ENCODE peak calls at places on chromosomes 16 and 17, in four cellular contexts. U is A549, I is lower leg skin, J is ovary. V is an unnamed sample.

GRCh38 chr17:72120878-72121163 is at the start of gene SOX9:
- DNase-seq in U (peak; percentile 96), I (peak; percentile 96), J (no peak), V (peak; percentile 93)

GRCh38 chr16:53073053-53073452 is 18.3 kb downstream of the CHD9 start:
- DNase-seq in U (no peak), I (no peak), J (no peak), V (no peak)

GRCh38 chr17:81163051-81163695 is 2.1 kb upstream of the PVALEF start:
- DNase-seq in U (no peak), I (no peak), J (no peak), V (no peak)

GRCh38 chr16:67648764-67649407 is 3.9 kb downstream of the CARMIL2 start:
- DNase-seq in U (no peak), I (no peak), J (no peak), V (no peak)

GRCh38 chr17:6482105-6482455 is 37.8 kb downstream of the PIMREG start:
- DNase-seq in U (no peak), I (no peak), J (no peak), V (no peak)

GRCh38 chr17:27578718-27579085 is 52.3 kb upstream of the LGALS9 start:
- DNase-seq in U (no peak), I (no peak), J (no peak), V (peak; percentile 65)

GRCh38 chr16:81796035-81796434 is 16.9 kb downstream of the PLCG2 start:
- DNase-seq in U (no peak), I (no peak), J (no peak), V (no peak)

GRCh38 chr16:2529961-2530628 is 1.1 kb downstream of the CEMP1 start:
- DNase-seq in U (no peak), I (no peak), J (no peak), V (no peak)

GRCh38 chr16:8986111-8986510 is 22.4 kb upstream of the USP7 start:
- DNase-seq in U (no peak), I (no peak), J (no peak), V (no peak)

GRCh38 chr16:168424-168823 is 2.6 kb downstream of the HBM start:
- DNase-seq in U (no peak), I (no peak), J (no peak), V (no peak)

GRCh38 chr16:22328081-22328725 is 31.0 kb downstream of the POLR3E start:
- DNase-seq in U (no peak), I (peak; percentile 76), J (no peak), V (no peak)

GRCh38 chr16:12289175-12290063 is 312.9 kb downstream of the SNX29 start:
- DNase-seq in U (no peak), I (no peak), J (no peak), V (no peak)

GRCh38 chr17:39739020-39739884 is 1.5 kb downstream of the GRB7 start:
- DNase-seq in U (peak; percentile 80), I (peak; percentile 95), J (peak; percentile 50), V (no peak)

GRCh38 chr17:46982577-46982976 is 3.5 kb upstream of the RPRML start:
- DNase-seq in U (no peak), I (no peak), J (no peak), V (no peak)

GRCh38 chr16:69618307-69618706 is 52.5 kb downstream of the NFAT5 start:
- DNase-seq in U (no peak), I (no peak), J (no peak), V (no peak)

GRCh38 chr17:36183001-36183810 is 6.8 kb upstream of the TBC1D3B start:
- DNase-seq in U (peak; percentile 55), I (peak; percentile 88), J (peak; percentile 80), V (no peak)
- TF ChIP-seq POLR2A in U (peak; percentile 39), I (no peak), J (no peak), V (no peak)

GRCh38 chr17:57892820-57893595 is 43.2 kb upstream of the MRPS23 start:
- DNase-seq in U (peak; percentile 92), I (peak; percentile 97), J (peak; percentile 84), V (peak; percentile 99)
- TF ChIP-seq POLR2A in U (no peak), I (no peak), J (no peak), V (peak; percentile 43)

GRCh38 chr17:2337152-2337810 is at the start of gene SGSM2:
- DNase-seq in U (peak; percentile 55), I (peak; percentile 91), J (peak; percentile 83), V (no peak)
- TF ChIP-seq POLR2A in U (no peak), I (no peak), J (no peak), V (no peak)

GRCh38 chr16:84368327-84368996 is at the start of gene ATP2C2:
- DNase-seq in U (no peak), I (no peak), J (no peak), V (no peak)

GRCh38 chr16:84369105-84369504 is 767 bp downstream of the ATP2C2 start:
- DNase-seq in U (no peak), I (no peak), J (no peak), V (no peak)

GRCh38 chr16:84371553-84371865 is 3.2 kb downstream of the ATP2C2 start:
- DNase-seq in U (no peak), I (no peak), J (no peak), V (no peak)

GRCh38 chr16:84370723-84371552 is 2.6 kb downstream of the ATP2C2 start:
- DNase-seq in U (no peak), I (no peak), J (no peak), V (no peak)

GRCh38 chr16:84369938-84370627 is 1.7 kb downstream of the ATP2C2 start:
- DNase-seq in U (no peak), I (no peak), J (no peak), V (no peak)
- TF ChIP-seq POLR2A in U (no peak), I (no peak), J (no peak), V (no peak)

GRCh38 chr17:9021158-9021984 is at the start of gene NTN1:
- DNase-seq in U (no peak), I (peak; percentile 90), J (peak; percentile 53), V (no peak)
- TF ChIP-seq POLR2A in U (no peak), I (no peak), J (no peak), V (no peak)

GRCh38 chr17:75785016-75785769 is 587 bp downstream of the UNK start:
- DNase-seq in U (no peak), I (peak; percentile 99), J (peak; percentile 96), V (peak; percentile 88)

GRCh38 chr17:75783069-75783783 is 1.4 kb upstream of the UNK start:
- DNase-seq in U (peak; percentile 59), I (no peak), J (no peak), V (no peak)

GRCh38 chr17:75785770-75786538 is 1.3 kb downstream of the UNK start:
- DNase-seq in U (no peak), I (no peak), J (no peak), V (no peak)

GRCh38 chr17:75783803-75784472 is 668 bp upstream of the UNK start:
- DNase-seq in U (no peak), I (peak; percentile 93), J (peak; percentile 73), V (peak; percentile 66)

GRCh38 chr17:75784473-75785015 is at the start of gene UNK:
- DNase-seq in U (peak; percentile 100), I (peak; percentile 99), J (peak; percentile 97), V (peak; percentile 99)
- TF ChIP-seq POLR2A in U (no peak), I (no peak), J (peak; percentile 83), V (peak; percentile 67)

GRCh38 chr16:31458073-31458834 is 1.0 kb upstream of the ARMC5 start:
- DNase-seq in U (peak; percentile 60), I (peak; percentile 92), J (peak; percentile 60), V (peak; percentile 75)
- TF ChIP-seq POLR2A in U (peak; percentile 10), I (no peak), J (no peak), V (peak; percentile 67)